ENCODE peak calls at places on chromosome 22, in six cellular contexts. Z, I, Y, B, S and L are unnamed samples.

GRCh38 chr22:20205964-20206708 is 55.3 kb upstream of the CCDC188 start:
- DNase-seq in Z (peak), I (no peak), Y (no peak), B (peak), S (peak), L (no peak)

GRCh38 chr22:44550666-44551491 is 52.8 kb upstream of the RTL6 start:
- DNase-seq in Z (no peak), I (no peak), Y (no peak), B (peak), S (peak), L (no peak)

GRCh38 chr22:27476729-27477128 is 324.8 kb downstream of the MN1 start:
- DNase-seq in Z (no peak), I (no peak), Y (no peak), B (no peak), S (peak), L (no peak)

GRCh38 chr22:30803679-30804078 is 109.0 kb downstream of the OSBP2 start:
- DNase-seq in Z (no peak), I (no peak), Y (no peak), B (no peak), S (no peak), L (no peak)

GRCh38 chr22:23904855-23905254 is 10.7 kb downstream of the MIF start:
- DNase-seq in Z (no peak), I (no peak), Y (peak), B (no peak), S (no peak), L (no peak)

GRCh38 chr22:19620742-19621371 is 93.4 kb upstream of the SEPTIN5 start:
- DNase-seq in Z (no peak), I (no peak), Y (no peak), B (no peak), S (no peak), L (no peak)

GRCh38 chr22:25368271-25368670 is 148.8 kb downstream of the CRYBB2 start:
- DNase-seq in Z (no peak), I (no peak), Y (no peak), B (no peak), S (peak), L (no peak)

GRCh38 chr22:29311468-29312217 is 3.9 kb downstream of the RASL10A start:
- DNase-seq in Z (no peak), I (no peak), Y (no peak), B (no peak), S (no peak), L (no peak)

GRCh38 chr22:16601437-16602223 is 9.0 kb upstream of the CCT8L2 start:
- DNase-seq in Z (no peak), I (no peak), Y (no peak), B (peak), S (no peak), L (no peak)

GRCh38 chr22:39174498-39175120 is 22.1 kb upstream of the CBX7 start:
- DNase-seq in Z (peak), I (no peak), Y (no peak), B (peak), S (peak), L (peak)

GRCh38 chr22:46293591-46294260 is 2.9 kb upstream of the GTSE1 start:
- DNase-seq in Z (no peak), I (no peak), Y (no peak), B (peak), S (peak), L (no peak)

GRCh38 chr22:26457661-26458272 is 25.8 kb downstream of the HPS4 start:
- DNase-seq in Z (no peak), I (no peak), Y (no peak), B (no peak), S (no peak), L (no peak)

GRCh38 chr22:25159028-25159427 is 40.6 kb upstream of the CRYBB3 start:
- DNase-seq in Z (no peak), I (no peak), Y (no peak), B (no peak), S (peak), L (no peak)

GRCh38 chr22:50262460-50262911 is 1.0 kb upstream of the MAPK12 start:
- DNase-seq in Z (no peak), I (no peak), Y (no peak), B (no peak), S (no peak), L (no peak)

GRCh38 chr22:41782316-41782715 is 18.2 kb upstream of the CCDC134 start:
- DNase-seq in Z (no peak), I (no peak), Y (no peak), B (no peak), S (no peak), L (no peak)

GRCh38 chr22:29994941-29995340 is 85.3 kb upstream of the HORMAD2 start:
- DNase-seq in Z (no peak), I (no peak), Y (no peak), B (no peak), S (peak), L (no peak)

GRCh38 chr22:26968873-26969272 is 311.5 kb downstream of the MIAT start:
- DNase-seq in Z (no peak), I (no peak), Y (no peak), B (no peak), S (no peak), L (no peak)

GRCh38 chr22:50146440-50147228 is 23.9 kb upstream of the PANX2 start:
- DNase-seq in Z (no peak), I (no peak), Y (peak), B (no peak), S (peak), L (no peak)

GRCh38 chr22:43561421-43562178 is 149.8 kb downstream of the MPPED1 start:
- DNase-seq in Z (no peak), I (no peak), Y (no peak), B (no peak), S (no peak), L (no peak)

GRCh38 chr22:43883719-43884415 is 7.9 kb downstream of the PNPLA5 start:
- DNase-seq in Z (no peak), I (no peak), Y (no peak), B (no peak), S (no peak), L (no peak)

GRCh38 chr22:42116848-42117424 is 13.7 kb downstream of the CYP2D6 start:
- DNase-seq in Z (no peak), I (no peak), Y (no peak), B (no peak), S (no peak), L (peak)

GRCh38 chr22:46370584-46371373 is 35.3 kb downstream of the TRMU start:
- DNase-seq in Z (peak), I (no peak), Y (no peak), B (no peak), S (no peak), L (no peak)

GRCh38 chr22:31451709-31452571 is 37.7 kb downstream of the EIF4ENIF1 start:
- DNase-seq in Z (no peak), I (no peak), Y (no peak), B (peak), S (peak), L (no peak)

GRCh38 chr22:41780714-41781507 is 19.6 kb upstream of the CCDC134 start:
- DNase-seq in Z (peak), I (no peak), Y (no peak), B (peak), S (peak), L (no peak)

GRCh38 chr22:20428496-20429253 is 8.9 kb downstream of the SCARF2 start:
- DNase-seq in Z (no peak), I (no peak), Y (no peak), B (no peak), S (no peak), L (no peak)

GRCh38 chr22:28935713-28936112 is 52.3 kb downstream of the ZNRF3 start:
- DNase-seq in Z (no peak), I (no peak), Y (no peak), B (no peak), S (no peak), L (no peak)

GRCh38 chr22:40529817-40530216 is 106.7 kb downstream of the MRTFA start:
- DNase-seq in Z (no peak), I (no peak), Y (no peak), B (no peak), S (no peak), L (no peak)

GRCh38 chr22:32482708-32483107 is 8.1 kb downstream of the FBXO7 start:
- DNase-seq in Z (no peak), I (no peak), Y (no peak), B (no peak), S (no peak), L (no peak)